ENCODE peak calls at places on chromosomes 1 and 21, in six cellular contexts. One of them, this sample, is unnamed.

GRCh38 chr1:180967558-180967957 is 54.9 kb downstream of the KIAA1614 start:
- DNase-seq in colonic mucosa: no peak
- DNase-seq in stomach: no peak
- DNase-seq in lung: no peak
- DNase-seq in MM.1S: no peak
- DNase-seq in psoas muscle: no peak
- DNase-seq in this sample: no peak

GRCh38 chr1:11700655-11701467 is 9.4 kb downstream of the DRAXIN start:
- DNase-seq in colonic mucosa: no peak
- DNase-seq in stomach: no peak
- DNase-seq in lung: no peak
- DNase-seq in MM.1S: no peak
- DNase-seq in psoas muscle: no peak
- DNase-seq in this sample: no peak

GRCh38 chr1:36457691-36458090 is 6.5 kb downstream of the MRPS15 start:
- DNase-seq in colonic mucosa: no peak
- DNase-seq in stomach: no peak
- DNase-seq in lung: no peak
- DNase-seq in MM.1S: no peak
- DNase-seq in psoas muscle: no peak
- DNase-seq in this sample: no peak

GRCh38 chr21:30552782-30553181 is 8.3 kb downstream of the KRTAP19-7 start:
- DNase-seq in colonic mucosa: no peak
- DNase-seq in stomach: no peak
- DNase-seq in lung: no peak
- DNase-seq in MM.1S: no peak
- DNase-seq in psoas muscle: no peak
- DNase-seq in this sample: no peak

GRCh38 chr1:83839566-83840173 is 159.3 kb downstream of the TTLL7 start:
- DNase-seq in colonic mucosa: no peak
- DNase-seq in stomach: no peak
- DNase-seq in lung: no peak
- DNase-seq in MM.1S: no peak
- DNase-seq in psoas muscle: no peak
- DNase-seq in this sample: no peak

GRCh38 chr1:45430486-45430885 is 60.5 kb downstream of the TESK2 start:
- DNase-seq in colonic mucosa: no peak
- DNase-seq in stomach: no peak
- DNase-seq in lung: no peak
- DNase-seq in MM.1S: no peak
- DNase-seq in psoas muscle: no peak
- DNase-seq in this sample: no peak

GRCh38 chr1:14259191-14259757 is 339.2 kb upstream of the KAZN start:
- DNase-seq in colonic mucosa: peak
- DNase-seq in stomach: peak
- DNase-seq in lung: peak
- DNase-seq in MM.1S: no peak
- DNase-seq in psoas muscle: peak
- DNase-seq in this sample: peak

GRCh38 chr1:67632356-67632755 is 52.6 kb upstream of the GADD45A start:
- DNase-seq in colonic mucosa: no peak
- DNase-seq in stomach: no peak
- DNase-seq in lung: no peak
- DNase-seq in MM.1S: no peak
- DNase-seq in psoas muscle: no peak
- DNase-seq in this sample: no peak

GRCh38 chr1:26530898-26531598 is 1.5 kb downstream of the RPS6KA1 start:
- DNase-seq in colonic mucosa: peak
- DNase-seq in stomach: peak
- DNase-seq in lung: peak
- DNase-seq in MM.1S: no peak
- DNase-seq in psoas muscle: no peak
- DNase-seq in this sample: no peak

GRCh38 chr1:197774691-197775281 is 494 bp downstream of the DENND1B start:
- DNase-seq in colonic mucosa: peak
- DNase-seq in stomach: peak
- DNase-seq in lung: peak
- DNase-seq in MM.1S: peak
- DNase-seq in psoas muscle: peak
- DNase-seq in this sample: peak

GRCh38 chr1:228345201-228345930 is 61.3 kb downstream of the TRIM11 start:
- DNase-seq in colonic mucosa: no peak
- DNase-seq in stomach: no peak
- DNase-seq in lung: no peak
- DNase-seq in MM.1S: no peak
- DNase-seq in psoas muscle: peak
- DNase-seq in this sample: no peak

GRCh38 chr21:46294647-46295176 is 8.6 kb downstream of the YBEY start:
- DNase-seq in colonic mucosa: no peak
- DNase-seq in stomach: no peak
- DNase-seq in lung: no peak
- DNase-seq in MM.1S: no peak
- DNase-seq in psoas muscle: no peak
- DNase-seq in this sample: no peak

GRCh38 chr21:20627594-20627993 is 370.6 kb upstream of the NCAM2 start:
- DNase-seq in colonic mucosa: no peak
- DNase-seq in stomach: no peak
- DNase-seq in lung: no peak
- DNase-seq in MM.1S: no peak
- DNase-seq in psoas muscle: no peak
- DNase-seq in this sample: no peak

GRCh38 chr1:40989066-40989465 is 9.6 kb downstream of the CTPS1 start:
- DNase-seq in colonic mucosa: no peak
- DNase-seq in stomach: no peak
- DNase-seq in lung: no peak
- DNase-seq in MM.1S: no peak
- DNase-seq in psoas muscle: no peak
- DNase-seq in this sample: no peak

GRCh38 chr1:146049436-146049835 is 27.9 kb upstream of the HJV start:
- DNase-seq in colonic mucosa: no peak
- DNase-seq in stomach: no peak
- DNase-seq in lung: no peak
- DNase-seq in MM.1S: no peak
- DNase-seq in psoas muscle: peak
- DNase-seq in this sample: no peak

GRCh38 chr21:14114251-14114650 is 96.5 kb downstream of the LIPI start:
- DNase-seq in colonic mucosa: no peak
- DNase-seq in stomach: no peak
- DNase-seq in lung: no peak
- DNase-seq in MM.1S: no peak
- DNase-seq in psoas muscle: no peak
- DNase-seq in this sample: no peak

GRCh38 chr1:99677416-99677815 is 31.5 kb downstream of the PALMD start:
- DNase-seq in colonic mucosa: no peak
- DNase-seq in stomach: no peak
- DNase-seq in lung: no peak
- DNase-seq in MM.1S: no peak
- DNase-seq in psoas muscle: no peak
- DNase-seq in this sample: peak

GRCh38 chr1:229119161-229119560 is 151.8 kb upstream of the RAB4A start:
- DNase-seq in colonic mucosa: no peak
- DNase-seq in stomach: no peak
- DNase-seq in lung: no peak
- DNase-seq in MM.1S: no peak
- DNase-seq in psoas muscle: no peak
- DNase-seq in this sample: no peak

GRCh38 chr1:196877964-196878363 is 9.9 kb upstream of the CFHR4 start:
- DNase-seq in colonic mucosa: no peak
- DNase-seq in stomach: no peak
- DNase-seq in lung: no peak
- DNase-seq in MM.1S: no peak
- DNase-seq in psoas muscle: no peak
- DNase-seq in this sample: no peak

GRCh38 chr1:201319631-201320030 is 36.3 kb downstream of the PKP1 start:
- DNase-seq in colonic mucosa: no peak
- DNase-seq in stomach: no peak
- DNase-seq in lung: no peak
- DNase-seq in MM.1S: no peak
- DNase-seq in psoas muscle: no peak
- DNase-seq in this sample: no peak

GRCh38 chr1:203281851-203282661 is 23.3 kb upstream of the BTG2 start:
- DNase-seq in colonic mucosa: no peak
- DNase-seq in stomach: no peak
- DNase-seq in lung: no peak
- DNase-seq in MM.1S: no peak
- DNase-seq in psoas muscle: no peak
- DNase-seq in this sample: no peak

GRCh38 chr1:64228181-64228957 is 24.9 kb downstream of the UBE2U start:
- DNase-seq in colonic mucosa: no peak
- DNase-seq in stomach: no peak
- DNase-seq in lung: no peak
- DNase-seq in MM.1S: no peak
- DNase-seq in psoas muscle: no peak
- DNase-seq in this sample: no peak

GRCh38 chr1:156128749-156129682 is 14.5 kb downstream of the LMNA start:
- DNase-seq in colonic mucosa: no peak
- DNase-seq in stomach: no peak
- DNase-seq in lung: no peak
- DNase-seq in MM.1S: no peak
- DNase-seq in psoas muscle: peak
- DNase-seq in this sample: peak

GRCh38 chr1:231499148-231499763 is 29.2 kb upstream of the TSNAX start:
- DNase-seq in colonic mucosa: no peak
- DNase-seq in stomach: no peak
- DNase-seq in lung: no peak
- DNase-seq in MM.1S: no peak
- DNase-seq in psoas muscle: no peak
- DNase-seq in this sample: no peak

GRCh38 chr1:11731719-11732283 is 4.1 kb upstream of the AGTRAP start:
- DNase-seq in colonic mucosa: peak
- DNase-seq in stomach: peak
- DNase-seq in lung: peak
- DNase-seq in MM.1S: no peak
- DNase-seq in psoas muscle: peak
- DNase-seq in this sample: peak

GRCh38 chr1:94936861-94937620 is 10.1 kb upstream of the CNN3 start:
- DNase-seq in colonic mucosa: no peak
- DNase-seq in stomach: no peak
- DNase-seq in lung: no peak
- DNase-seq in MM.1S: no peak
- DNase-seq in psoas muscle: no peak
- DNase-seq in this sample: no peak
- TF ChIP-seq CTCF in colonic mucosa: no peak
- TF ChIP-seq CTCF in stomach: no peak
- TF ChIP-seq CTCF in lung: no peak
- TF ChIP-seq CTCF in MM.1S: no peak
- TF ChIP-seq CTCF in psoas muscle: no peak
- TF ChIP-seq CTCF in this sample: no peak

DNA sequence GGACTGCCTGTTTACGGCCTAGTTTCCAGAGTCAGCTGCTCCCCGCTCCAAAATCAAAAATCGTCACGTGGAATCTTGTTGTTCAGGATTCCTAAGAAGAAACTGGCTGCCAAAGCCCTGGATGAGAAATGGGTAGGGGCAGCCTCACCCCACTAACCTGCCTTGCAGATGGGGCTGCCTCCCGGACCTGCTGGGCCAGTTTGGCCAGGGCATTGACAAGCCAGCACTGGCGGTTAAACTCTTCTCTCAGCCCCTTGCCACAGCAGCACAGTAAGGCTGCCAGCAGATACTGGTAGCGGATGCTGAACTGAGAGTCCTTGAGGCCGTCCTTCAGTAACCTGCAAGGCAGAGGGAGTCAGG is 31.6 kb upstream of the PPP1R15B start:
- DNase-seq in colonic mucosa: no peak
- DNase-seq in stomach: peak
- DNase-seq in lung: peak
- DNase-seq in MM.1S: no peak
- DNase-seq in psoas muscle: no peak
- DNase-seq in this sample: no peak
- TF ChIP-seq CTCF in colonic mucosa: no peak
- TF ChIP-seq CTCF in stomach: no peak
- TF ChIP-seq CTCF in lung: no peak
- TF ChIP-seq CTCF in MM.1S: no peak
- TF ChIP-seq CTCF in psoas muscle: no peak
- TF ChIP-seq CTCF in this sample: no peak

GRCh38 chr1:93999806-94000205 is 90.6 kb upstream of the GCLM start:
- DNase-seq in colonic mucosa: no peak
- DNase-seq in stomach: no peak
- DNase-seq in lung: no peak
- DNase-seq in MM.1S: no peak
- DNase-seq in psoas muscle: no peak
- DNase-seq in this sample: no peak

GRCh38 chr1:94002046-94002787 is 93.0 kb upstream of the GCLM start:
- DNase-seq in colonic mucosa: no peak
- DNase-seq in stomach: no peak
- DNase-seq in lung: no peak
- DNase-seq in MM.1S: no peak
- DNase-seq in psoas muscle: no peak
- DNase-seq in this sample: no peak

GRCh38 chr1:94000531-94001282 is 91.5 kb upstream of the GCLM start:
- DNase-seq in colonic mucosa: no peak
- DNase-seq in stomach: no peak
- DNase-seq in lung: no peak
- DNase-seq in MM.1S: no peak
- DNase-seq in psoas muscle: no peak
- DNase-seq in this sample: no peak

GRCh38 chr1:94004924-94005323 is 95.7 kb upstream of the GCLM start:
- DNase-seq in colonic mucosa: no peak
- DNase-seq in stomach: no peak
- DNase-seq in lung: no peak
- DNase-seq in MM.1S: no peak
- DNase-seq in psoas muscle: no peak
- DNase-seq in this sample: no peak

GRCh38 chr1:94001397-94002045 is 92.3 kb upstream of the GCLM start:
- DNase-seq in colonic mucosa: no peak
- DNase-seq in stomach: no peak
- DNase-seq in lung: no peak
- DNase-seq in MM.1S: no peak
- DNase-seq in psoas muscle: no peak
- DNase-seq in this sample: no peak
- TF ChIP-seq CTCF in colonic mucosa: no peak
- TF ChIP-seq CTCF in stomach: no peak
- TF ChIP-seq CTCF in lung: no peak
- TF ChIP-seq CTCF in MM.1S: no peak
- TF ChIP-seq CTCF in psoas muscle: no peak
- TF ChIP-seq CTCF in this sample: no peak

DNA sequence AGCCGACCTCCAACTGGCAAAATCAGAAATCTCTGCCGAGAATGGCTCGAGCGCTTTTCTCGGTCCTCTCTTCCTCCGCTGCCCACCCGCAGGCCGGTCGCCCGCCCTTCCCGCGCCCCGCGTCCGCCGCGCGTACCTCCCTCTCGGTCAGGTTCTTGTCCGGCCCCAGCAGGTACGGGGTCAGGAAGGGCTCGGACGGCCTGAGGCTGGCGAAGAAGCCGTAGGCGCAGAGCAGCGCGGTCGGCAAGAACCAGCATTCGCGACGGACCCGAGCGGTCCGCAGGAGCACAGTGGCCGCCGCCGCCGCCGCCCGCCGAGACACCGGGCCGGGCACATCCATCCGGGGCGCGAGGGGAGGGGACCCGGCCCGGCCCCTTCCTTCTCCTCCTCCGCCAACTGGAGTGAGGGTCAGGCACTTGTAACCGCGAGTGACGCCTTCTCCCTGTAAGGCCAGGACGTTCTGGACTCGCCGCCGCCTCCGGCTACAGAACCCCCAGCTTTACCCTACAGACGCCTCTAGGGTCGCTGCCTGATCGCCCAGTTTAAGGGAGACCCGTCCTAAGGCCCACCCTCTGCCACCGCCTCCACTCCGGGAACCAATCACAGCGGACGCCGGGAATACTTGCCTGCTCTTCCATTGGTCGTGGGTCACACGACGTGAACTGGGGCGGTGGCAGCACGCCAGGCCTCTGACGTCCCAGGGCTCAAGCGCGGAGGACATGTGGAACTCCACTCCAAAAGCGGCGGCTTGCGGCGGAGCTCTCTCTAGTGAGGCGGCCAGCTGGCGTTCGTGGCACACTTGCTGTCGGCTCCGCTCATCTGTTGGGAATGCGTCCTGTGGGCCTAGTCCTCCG is at the start of gene SLC19A2:
- DNase-seq in colonic mucosa: peak
- DNase-seq in stomach: peak
- DNase-seq in lung: peak
- DNase-seq in MM.1S: peak
- DNase-seq in psoas muscle: peak
- DNase-seq in this sample: peak
- TF ChIP-seq CTCF in colonic mucosa: no peak
- TF ChIP-seq CTCF in stomach: no peak
- TF ChIP-seq CTCF in lung: no peak
- TF ChIP-seq CTCF in MM.1S: peak
- TF ChIP-seq CTCF in psoas muscle: peak
- TF ChIP-seq CTCF in this sample: peak